ENCODE peak calls at places on chromosomes 7 and 10, in six cellular contexts. G, A, M, H, X and Y are unnamed samples.

GRCh38 chr7:96174812-96175211 is 147.1 kb downstream of the SLC25A13 start:
- DNase-seq in G (no peak), A (no peak), M (no peak), H (no peak), X (no peak), Y (no peak)

GRCh38 chr7:155377837-155378579 is 79.9 kb upstream of the EN2 start:
- DNase-seq in G (no peak), A (no peak), M (no peak), H (peak), X (no peak), Y (no peak)

GRCh38 chr10:91742189-91742588 is 56.0 kb upstream of the TNKS2 start:
- DNase-seq in G (no peak), A (no peak), M (no peak), H (no peak), X (no peak), Y (no peak)

GRCh38 chr7:141012696-141013344 is 1.9 kb downstream of the MRPS33 start:
- DNase-seq in G (no peak), A (no peak), M (no peak), H (no peak), X (no peak), Y (no peak)

GRCh38 chr7:139430443-139430842 is 53.0 kb downstream of the KLRG2 start:
- DNase-seq in G (no peak), A (no peak), M (no peak), H (no peak), X (no peak), Y (no peak)

GRCh38 chr10:130021373-130021950 is 57.4 kb upstream of the EBF3 start:
- DNase-seq in G (peak), A (no peak), M (no peak), H (peak), X (no peak), Y (no peak)

GRCh38 chr10:86306628-86307278 is 59.8 kb downstream of the GRID1 start:
- DNase-seq in G (no peak), A (no peak), M (no peak), H (peak), X (no peak), Y (no peak)

GRCh38 chr10:21242915-21243314 is 282.6 kb downstream of the SKIDA1 start:
- DNase-seq in G (no peak), A (no peak), M (no peak), H (no peak), X (no peak), Y (no peak)

GRCh38 chr10:13862541-13863233 is 275.9 kb downstream of the PRPF18 start:
- DNase-seq in G (peak), A (no peak), M (no peak), H (no peak), X (no peak), Y (no peak)

GRCh38 chr7:91299952-91300775 is 35.9 kb downstream of the FZD1 start:
- DNase-seq in G (no peak), A (no peak), M (no peak), H (no peak), X (no peak), Y (no peak)

GRCh38 chr7:2572101-2572842 is 13.5 kb downstream of the IQCE start:
- DNase-seq in G (no peak), A (no peak), M (no peak), H (peak), X (no peak), Y (peak)

GRCh38 chr10:130763491-130763890 is 548.0 kb downstream of the TCERG1L start:
- DNase-seq in G (no peak), A (no peak), M (no peak), H (no peak), X (no peak), Y (no peak)

GRCh38 chr10:119055472-119055871 is 25.1 kb downstream of the EIF3A start:
- DNase-seq in G (no peak), A (no peak), M (no peak), H (no peak), X (no peak), Y (no peak)

GRCh38 chr10:120466006-120466405 is 9.0 kb downstream of the PLPP4 start:
- DNase-seq in G (no peak), A (no peak), M (no peak), H (no peak), X (no peak), Y (no peak)

GRCh38 chr7:113159746-113160339 is 41.5 kb upstream of the SMIM30 start:
- DNase-seq in G (peak), A (no peak), M (no peak), H (peak), X (peak), Y (peak)

GRCh38 chr7:106926892-106927291 is 61.8 kb downstream of the PIK3CG start:
- DNase-seq in G (no peak), A (no peak), M (no peak), H (no peak), X (no peak), Y (no peak)

GRCh38 chr7:68470836-68471235 is 1127.4 kb upstream of the AUTS2 start:
- DNase-seq in G (no peak), A (no peak), M (no peak), H (no peak), X (no peak), Y (no peak)

GRCh38 chr7:95619517-95619916 is 23.2 kb upstream of the PDK4 start:
- DNase-seq in G (no peak), A (no peak), M (no peak), H (no peak), X (no peak), Y (no peak)

GRCh38 chr7:271266-272107 is 18.5 kb upstream of the FOXL3 start:
- DNase-seq in G (no peak), A (no peak), M (no peak), H (no peak), X (no peak), Y (no peak)

GRCh38 chr10:80277567-80278250 is 11.7 kb downstream of the MAT1A start:
- DNase-seq in G (no peak), A (no peak), M (no peak), H (no peak), X (no peak), Y (no peak)

GRCh38 chr10:6269953-6270867 is 67.5 kb downstream of the PFKFB3 start:
- DNase-seq in G (no peak), A (peak), M (no peak), H (peak), X (no peak), Y (peak)

GRCh38 chr10:119655566-119656001 is 4.4 kb downstream of the BAG3 start:
- DNase-seq in G (no peak), A (no peak), M (peak), H (peak), X (no peak), Y (no peak)

GRCh38 chr7:70316745-70317144 is 718.5 kb downstream of the AUTS2 start:
- DNase-seq in G (no peak), A (no peak), M (no peak), H (peak), X (no peak), Y (no peak)

GRCh38 chr7:108246227-108246837 is 116.2 kb upstream of the LAMB4 start:
- DNase-seq in G (peak), A (no peak), M (no peak), H (peak), X (no peak), Y (peak)

GRCh38 chr7:124723012-124723411 is 42.6 kb downstream of the GPR37 start:
- DNase-seq in G (peak), A (no peak), M (no peak), H (no peak), X (no peak), Y (peak)

GRCh38 chr7:101116898-101117297 is 10.0 kb upstream of the SERPINE1 start:
- DNase-seq in G (no peak), A (no peak), M (no peak), H (no peak), X (no peak), Y (no peak)

GRCh38 chr7:143456992-143457793 is 13.9 kb downstream of the TAS2R60 start:
- DNase-seq in G (no peak), A (no peak), M (no peak), H (no peak), X (no peak), Y (no peak)

GRCh38 chr10:17735166-17735941 is 16.6 kb upstream of the TMEM236 start:
- DNase-seq in G (no peak), A (no peak), M (no peak), H (no peak), X (no peak), Y (no peak)

GRCh38 chr7:157409753-157410727 is 73.2 kb downstream of the DNAJB6 start:
- DNase-seq in G (no peak), A (no peak), M (no peak), H (no peak), X (no peak), Y (no peak)

GRCh38 chr10:15621116-15621515 is 98.6 kb downstream of the ITGA8 start:
- DNase-seq in G (no peak), A (no peak), M (no peak), H (no peak), X (no peak), Y (no peak)

GRCh38 chr7:152086513-152086912 is 61.0 kb downstream of the GALNT11 start:
- DNase-seq in G (no peak), A (no peak), M (no peak), H (no peak), X (no peak), Y (no peak)

GRCh38 chr7:15168489-15168888 is 265.9 kb upstream of the DGKB start:
- DNase-seq in G (no peak), A (no peak), M (no peak), H (no peak), X (no peak), Y (no peak)

GRCh38 chr10:132281915-132282666 is 25.7 kb downstream of the STK32C start:
- DNase-seq in G (no peak), A (no peak), M (no peak), H (no peak), X (peak), Y (no peak)

GRCh38 chr7:82204694-82205093 is 238.9 kb downstream of the CACNA2D1 start:
- DNase-seq in G (peak), A (no peak), M (no peak), H (no peak), X (no peak), Y (peak)

GRCh38 chr10:81920213-81920829 is 45.3 kb downstream of the NRG3 start:
- DNase-seq in G (no peak), A (no peak), M (no peak), H (peak), X (peak), Y (no peak)

GRCh38 chr7:90483236-90483635 is 13.8 kb downstream of the PTTG1IP2 start:
- DNase-seq in G (no peak), A (no peak), M (no peak), H (no peak), X (no peak), Y (no peak)